ENCODE peak calls at places on chromosomes 13 and 19, in five cellular contexts. R is GM12878, W is H1, C is K562, B is HepG2. A is an unnamed sample.

GRCh38 chr19:958967-959685 is 25.0 kb upstream of the WDR18 start:
- DNase-seq in W (no peak), C (peak; percentile 58), R (no peak), B (peak; percentile 59), A (no peak)

GRCh38 chr19:39941615-39942507 is 7.4 kb upstream of the FCGBP start:
- DNase-seq in C (no peak), R (peak; percentile 82), W (no peak), B (no peak), A (no peak)

GRCh38 chr13:44912617-44913016 is 76.7 kb downstream of the NUFIP1 start:
- DNase-seq in R (no peak), W (no peak), B (no peak), C (no peak), A (no peak)

GRCh38 chr19:57583521-57584416 is at the start of gene ZIK1:
- DNase-seq in C (no peak), R (peak; percentile 61), B (peak; percentile 83), W (peak; percentile 92), A (peak; percentile 99)

GRCh38 chr13:39448831-39449230 is 154.2 kb downstream of the LHFPL6 start:
- DNase-seq in R (no peak), B (no peak), W (no peak), C (no peak), A (no peak)

GRCh38 chr13:49347650-49348385 is 96.0 kb downstream of the CAB39L start:
- DNase-seq in B (no peak), W (no peak), R (no peak), C (no peak), A (peak; percentile 28)

GRCh38 chr13:20451397-20451796 is 74.3 kb downstream of the CRYL1 start:
- DNase-seq in B (no peak), R (peak; percentile 23), C (no peak), W (no peak), A (no peak)

GRCh38 chr13:104592127-104592526 is 1525.9 kb upstream of the SLC10A2 start:
- DNase-seq in B (no peak), W (no peak), C (no peak), R (no peak), A (no peak)

GRCh38 chr19:48807590-48808308 is 3.1 kb downstream of the BCAT2 start:
- DNase-seq in B (peak; percentile 50), W (no peak), C (peak; percentile 43), R (no peak), A (peak; percentile 75)

GRCh38 chr19:28291874-28292273 is 921.1 kb downstream of the UQCRFS1 start:
- DNase-seq in B (no peak), W (no peak), C (no peak), R (no peak), A (no peak)

GRCh38 chr19:41174297-41174928 is 18.6 kb upstream of the CYP2S1 start:
- DNase-seq in W (no peak), C (no peak), B (no peak), R (no peak), A (no peak)

GRCh38 chr13:102400619-102401125 is 1.2 kb downstream of the FGF14 start:
- DNase-seq in C (no peak), W (no peak), B (no peak), R (no peak), A (peak; percentile 45)

GRCh38 chr13:25377244-25377962 is 5.6 kb downstream of the ATP8A2 start:
- DNase-seq in W (no peak), R (no peak), B (no peak), C (no peak), A (no peak)

GRCh38 chr13:51479199-51479523 is 26.3 kb upstream of the INTS6 start:
- DNase-seq in R (no peak), C (no peak), B (peak; percentile 51), W (no peak), A (no peak)

GRCh38 chr13:101523732-101524131 is 71.3 kb downstream of the ITGBL1 start:
- DNase-seq in C (no peak), R (no peak), B (no peak), W (no peak), A (no peak)

GRCh38 chr13:80477641-80478443 is 136.9 kb upstream of the SPRY2 start:
- DNase-seq in B (no peak), C (no peak), W (no peak), R (no peak), A (no peak)

GRCh38 chr13:110281736-110282135 is 25.2 kb downstream of the COL4A1 start:
- DNase-seq in W (no peak), C (no peak), B (no peak), R (no peak), A (no peak)

GRCh38 chr19:40672573-40673299 is 17.7 kb downstream of the NUMBL start:
- DNase-seq in R (no peak), C (no peak), W (no peak), B (no peak), A (no peak)

DNA sequence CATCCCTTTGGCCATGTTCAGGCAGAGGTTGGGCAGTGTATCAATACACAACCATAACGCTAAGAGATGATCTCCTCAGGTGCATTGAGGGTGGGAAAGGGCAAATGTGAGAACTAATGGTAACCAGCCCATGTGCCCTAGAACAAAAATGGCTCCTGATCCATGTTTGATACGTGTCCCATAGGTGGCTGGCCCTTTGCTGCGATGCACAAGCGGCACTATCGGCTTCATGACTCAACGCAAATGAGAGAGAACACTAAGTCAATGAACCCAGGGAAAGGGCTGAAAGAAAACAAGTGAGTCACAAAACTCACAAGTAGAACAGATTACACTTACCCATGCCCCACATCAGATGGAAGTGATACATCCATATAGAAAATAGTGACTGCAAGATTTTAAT is 201.7 kb downstream of the ABCC4 start:
- DNase-seq in B (peak; percentile 36), R (no peak), C (no peak), W (no peak), A (no peak)
- H2AFZ ChIP-seq in B (no peak overlapping the region), R (no peak overlapping the region), C (no peak overlapping the region), W (no peak overlapping the region), A (no peak overlapping the region)

DNA sequence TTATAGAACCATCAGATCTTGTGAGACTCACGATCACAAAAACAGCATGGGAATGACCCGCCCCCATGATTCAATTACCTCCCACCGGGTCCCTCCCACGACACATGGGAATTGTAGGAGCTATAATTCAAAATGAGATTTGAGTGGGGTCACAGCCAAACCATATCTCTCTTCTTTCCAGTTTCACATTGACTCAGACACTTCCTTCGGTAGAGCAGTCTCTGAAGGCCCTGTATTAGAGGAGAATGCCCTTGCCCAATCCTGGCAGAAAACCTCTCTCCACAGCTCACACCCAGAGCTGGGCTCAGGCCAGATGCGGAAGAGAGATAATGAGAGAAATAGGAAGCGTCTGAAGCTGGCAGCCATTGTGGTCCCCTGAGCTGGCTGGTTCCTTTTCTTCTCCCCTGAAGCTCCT is 72.4 kb upstream of the CLDN10 start:
- DNase-seq in R (peak; percentile 71), C (no peak), B (no peak), W (no peak), A (no peak)
- TF ChIP-seq CREB1 in R (no peak), C (no peak), B (no peak), W (no peak), A (no peak)

GRCh38 chr13:79018166-79018565 is 359.2 kb upstream of the OBI1 start:
- DNase-seq in W (no peak), R (no peak), B (no peak), C (no peak), A (no peak)
- H2AFZ ChIP-seq in W (no peak overlapping the region), R (no peak overlapping the region), B (no peak overlapping the region), C (no peak overlapping the region), A (no peak overlapping the region)

GRCh38 chr13:55155046-55155445 is 1985.7 kb upstream of the PRR20A start:
- DNase-seq in W (no peak), C (no peak), R (no peak), B (no peak), A (no peak)

GRCh38 chr13:55160911-55161310 is 1979.8 kb upstream of the PRR20A start:
- DNase-seq in W (no peak), R (no peak), B (no peak), C (no peak), A (no peak)
- TF ChIP-seq CREB1 in W (no peak), R (no peak), B (no peak), C (no peak), A (no peak)

A was measured in GM23338.